ENCODE peak calls at places on chromosome 18, in four cellular contexts. X is GM12878, J is K562, S is HepG2. D is an unnamed sample.

GRCh38 chr18:74457043-74457742 is at the start of gene DIPK1C:
- DNase-seq in J (no peak), X (no peak), S (no peak), D (peak)

GRCh38 chr18:28176674-28176932 is 327 bp downstream of the CDH2 start:
- DNase-seq in S (no peak), J (no peak), X (no peak), D (peak)

GRCh38 chr18:45361148-45361851 is 254.0 kb upstream of the SLC14A2 start:
- DNase-seq in J (no peak), S (no peak), X (no peak), D (no peak)

GRCh38 chr18:58453913-58454317 is 175.0 kb downstream of the ALPK2 start:
- DNase-seq in J (no peak), X (no peak), S (no peak), D (no peak)

GRCh38 chr18:27685807-27686412 is 491.0 kb downstream of the CDH2 start:
- DNase-seq in S (peak), J (peak), X (no peak), D (peak)

GRCh38 chr18:41655074-41655473 is 300.0 kb upstream of the PIK3C3 start:
- DNase-seq in X (no peak), J (no peak), S (no peak), D (no peak)

GRCh38 chr18:7535436-7536190 is 31.5 kb upstream of the PTPRM start:
- DNase-seq in J (no peak), X (no peak), S (no peak), D (no peak)

GRCh38 chr18:2916184-2916583 is 69.4 kb downstream of the EMILIN2 start:
- DNase-seq in J (no peak), X (no peak), S (no peak), D (no peak)

GRCh38 chr18:31248783-31249521 is 69.0 kb upstream of the DSG1 start:
- DNase-seq in S (no peak), X (no peak), J (no peak), D (no peak)

GRCh38 chr18:49697757-49698595 is 115.4 kb downstream of the ACAA2 start:
- DNase-seq in S (no peak), J (no peak), X (no peak), D (no peak)

GRCh38 chr18:11733031-11733430 is 44.0 kb downstream of the GNAL start:
- DNase-seq in J (peak), S (peak), X (no peak), D (peak)

GRCh38 chr18:12327510-12328178 is 19.6 kb downstream of the TUBB6 start:
- DNase-seq in J (peak), S (peak), X (no peak), D (peak)

GRCh38 chr18:79458131-79458838 is 62.6 kb downstream of the NFATC1 start:
- DNase-seq in S (peak), J (no peak), X (no peak), D (no peak)

GRCh38 chr18:58670561-58671121 is 624 bp upstream of the MALT1 start:
- DNase-seq in J (no peak), S (no peak), X (no peak), D (no peak)

GRCh38 chr18:58462975-58463374 is 165.9 kb downstream of the ALPK2 start:
- DNase-seq in X (no peak), S (no peak), J (peak), D (no peak)

GRCh38 chr18:48815182-48815520 is 135.6 kb downstream of the SMAD7 start:
- DNase-seq in S (no peak), J (no peak), X (no peak), D (no peak)

GRCh38 chr18:26771524-26771923 is 94.0 kb downstream of the AQP4 start:
- DNase-seq in S (peak), J (no peak), X (no peak), D (peak)

GRCh38 chr18:64202229-64202835 is 53.4 kb upstream of the LINC00305 start:
- DNase-seq in S (no peak), X (peak), J (no peak), D (no peak)

GRCh38 chr18:3340015-3340681 is 78.2 kb downstream of the MYL12B start:
- DNase-seq in J (peak), S (no peak), X (no peak), D (no peak)

GRCh38 chr18:23386317-23386716 is 66.8 kb upstream of the RIOK3 start:
- DNase-seq in J (no peak), X (no peak), S (peak), D (no peak)

GRCh38 chr18:49227456-49227855 is 233.0 kb downstream of the DYM start:
- DNase-seq in J (no peak), X (no peak), S (no peak), D (no peak)

GRCh38 chr18:3842844-3843243 is 392.9 kb downstream of the TGIF1 start:
- DNase-seq in S (no peak), J (no peak), X (no peak), D (no peak)

GRCh38 chr18:24369420-24369819 is 28.2 kb downstream of the OSBPL1A start:
- DNase-seq in X (no peak), J (no peak), S (no peak), D (no peak)

GRCh38 chr18:63979409-63979908 is 9.6 kb downstream of the SERPINB8 start:
- DNase-seq in X (no peak), S (peak), J (peak), D (peak)

GRCh38 chr18:25830787-25831186 is 259.6 kb downstream of the SS18 start:
- DNase-seq in J (no peak), S (peak), X (no peak), D (no peak)

DNA sequence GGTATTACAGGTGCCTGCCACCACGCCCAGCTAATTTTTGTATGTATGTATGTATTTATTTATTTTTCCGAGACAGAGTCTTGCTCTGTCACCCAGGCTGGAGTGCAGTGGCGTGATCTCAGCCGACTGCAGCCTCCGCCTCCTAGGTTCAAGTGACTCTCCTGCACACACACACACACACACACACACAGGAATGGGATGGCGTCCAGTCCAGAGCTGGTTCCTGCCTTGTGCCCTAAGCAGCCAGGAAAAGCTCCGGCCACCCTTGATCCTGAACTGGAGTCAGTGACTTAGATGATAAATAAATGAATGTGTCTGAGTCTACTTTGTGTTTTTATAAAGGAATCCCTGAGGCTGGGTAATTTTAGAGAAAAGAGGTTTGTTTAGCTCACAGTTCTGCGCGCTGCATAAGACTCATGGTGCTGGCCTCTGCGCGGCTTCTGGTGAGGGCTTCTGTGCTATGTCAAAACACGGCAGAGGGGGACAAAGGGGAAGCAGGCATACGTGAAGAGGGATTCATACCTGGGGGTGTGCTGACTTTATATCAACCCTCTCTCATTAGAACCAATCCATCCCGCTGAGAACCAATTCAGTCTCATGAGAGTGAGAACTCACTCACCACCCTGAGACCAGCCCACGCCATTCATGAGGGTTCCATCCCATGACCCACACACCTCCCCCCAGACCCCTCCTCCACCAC is 59.7 kb upstream of the PHLPP1 start:
- DNase-seq in X (no peak), S (no peak), J (no peak), D (no peak)
- TF ChIP-seq FOXM1 in X (no peak), S (no peak), J (no peak), D (no peak)

DNA sequence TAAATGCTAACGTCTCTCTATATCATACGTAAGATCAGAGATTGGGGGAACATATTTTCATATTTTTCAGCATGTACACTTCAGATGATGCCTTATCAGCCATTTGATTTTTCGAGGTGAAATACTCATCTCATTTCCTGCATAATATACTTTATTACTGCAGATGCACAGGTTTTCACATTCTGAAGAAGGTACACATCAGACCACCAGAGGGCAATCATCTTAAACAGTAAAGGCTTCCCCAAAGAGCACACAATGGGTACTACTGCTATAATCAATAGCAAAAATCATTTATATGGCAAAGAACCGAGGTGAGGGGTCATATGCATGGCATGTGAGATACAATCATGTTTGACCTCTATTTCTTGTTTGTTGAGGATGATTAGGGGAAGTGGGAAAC is 118.9 kb downstream of the EPB41L3 start:
- DNase-seq in J (no peak), X (no peak), S (peak), D (peak)
- TF ChIP-seq SP1 in J (no peak), X (no peak), S (no peak), D (no peak)

GRCh38 chr18:62978251-62979049 is 263.1 kb downstream of the PHLPP1 start:
- DNase-seq in J (no peak), S (no peak), X (no peak), D (no peak)

GRCh38 chr18:62981566-62981965 is 266.2 kb downstream of the PHLPP1 start:
- DNase-seq in X (no peak), S (no peak), J (no peak), D (no peak)

GRCh38 chr18:62979900-62980299 is 264.6 kb downstream of the PHLPP1 start:
- DNase-seq in X (no peak), S (no peak), J (no peak), D (no peak)

GRCh38 chr18:62977512-62977911 is 262.2 kb downstream of the PHLPP1 start:
- DNase-seq in X (no peak), J (no peak), S (no peak), D (no peak)

DNA sequence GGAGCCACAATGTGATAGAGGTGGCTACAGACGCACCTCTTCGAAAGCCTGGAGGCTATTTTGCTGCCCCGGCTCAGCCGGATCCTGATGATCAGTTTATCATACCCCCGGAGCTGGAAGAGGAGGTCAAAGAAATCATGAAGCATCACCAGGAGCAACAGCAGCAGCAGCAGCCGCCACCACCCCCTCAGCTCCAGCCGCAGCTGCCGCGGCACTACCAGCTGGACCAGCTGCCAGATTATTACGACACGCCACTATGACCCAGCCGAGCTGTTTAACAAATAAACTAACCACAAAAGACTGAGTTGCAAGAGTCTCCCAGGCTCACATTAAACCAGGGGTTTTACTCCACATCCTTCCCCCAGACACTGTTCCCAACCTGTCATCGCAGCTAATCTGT is 263.8 kb downstream of the PHLPP1 start:
- DNase-seq in J (no peak), S (no peak), X (no peak), D (no peak)
- TF ChIP-seq FOXM1 in J (no peak), S (no peak), X (no peak), D (no peak)

GRCh38 chr18:9117980-9118841 is 15.7 kb downstream of the NDUFV2 start:
- DNase-seq in J (no peak), S (no peak), X (no peak), D (no peak)

GRCh38 chr18:9115984-9116383 is 13.5 kb downstream of the NDUFV2 start:
- DNase-seq in X (no peak), S (no peak), J (no peak), D (no peak)

GRCh38 chr18:9123520-9123919 is 13.1 kb upstream of the ANKRD12 start:
- DNase-seq in X (no peak), S (no peak), J (no peak), D (no peak)

GRCh38 chr18:9124824-9125223 is 11.8 kb upstream of the ANKRD12 start:
- DNase-seq in S (no peak), X (no peak), J (no peak), D (no peak)

DNA sequence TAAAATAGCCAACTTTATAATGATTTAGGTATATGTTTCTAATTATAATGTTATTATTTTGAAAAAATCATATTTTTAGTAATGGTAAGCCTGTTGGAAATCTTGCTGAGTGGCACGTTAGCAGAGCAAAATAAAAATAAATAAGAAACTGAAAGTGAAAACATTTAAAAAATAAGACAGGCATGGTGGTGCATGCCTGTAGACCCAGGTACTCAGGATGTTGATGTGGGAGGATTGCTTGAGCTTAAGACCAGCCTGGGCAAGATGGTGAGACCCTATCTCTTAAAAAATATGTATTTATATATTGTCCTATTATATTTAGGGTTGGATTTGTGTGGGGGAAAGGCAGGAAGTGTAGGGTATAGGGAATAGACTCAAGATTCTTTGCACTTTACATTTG is 15.8 kb upstream of the ANKRD12 start:
- DNase-seq in J (no peak), X (no peak), S (no peak), D (no peak)
- TF ChIP-seq SP1 in J (no peak), X (no peak), S (no peak), D (no peak)

GRCh38 chr18:9804517-9805104 is 81.2 kb upstream of the TXNDC2 start:
- DNase-seq in S (no peak), J (no peak), X (no peak), D (no peak)
- TF ChIP-seq FOXM1 in S (no peak), J (no peak), X (no peak), D (no peak)

DNA sequence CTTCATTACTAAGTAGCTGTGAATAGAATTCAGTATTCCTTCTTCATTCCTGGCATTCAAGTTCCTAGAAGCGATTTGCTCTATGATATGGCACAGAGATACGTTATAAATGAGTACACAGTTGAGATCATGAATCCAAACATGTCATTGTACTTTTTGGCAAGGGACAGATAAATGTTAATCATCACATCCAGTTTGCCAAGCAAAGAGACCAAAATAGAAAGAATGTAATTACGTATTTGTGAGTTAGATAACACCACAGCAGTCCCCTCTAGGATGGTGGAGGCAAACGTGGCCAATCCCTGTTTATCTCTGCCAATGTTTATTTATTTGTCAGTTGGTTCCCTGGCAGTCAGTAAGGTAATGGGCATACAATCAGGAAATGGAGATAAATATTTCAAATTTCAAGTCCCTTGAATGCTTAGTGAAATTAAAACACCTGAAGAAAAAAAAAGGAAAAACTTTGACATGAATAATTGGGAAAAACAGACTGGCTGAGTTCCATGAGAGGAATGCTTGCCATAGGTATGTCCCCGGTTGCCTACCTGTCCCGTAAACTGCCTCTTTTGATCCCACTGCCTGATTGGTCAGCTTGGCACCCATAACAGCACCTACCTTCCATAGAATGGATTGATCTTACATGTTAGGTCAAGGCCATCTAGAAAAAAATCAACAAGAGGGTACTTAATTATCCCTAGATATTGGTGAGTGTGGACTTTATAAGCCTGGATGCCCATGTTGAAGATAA is 451.1 kb upstream of the NETO1 start:
- DNase-seq in S (no peak), J (no peak), X (no peak), D (no peak)
- TF ChIP-seq SP1 in S (no peak), J (no peak), X (no peak), D (no peak)

D was measured in HEK293T.